ENCODE peak calls at places on chromosomes 13 and 19, in seven cellular contexts. G, K, S, U, D, H and W are unnamed samples.

GRCh38 chr19:48997972-48998371 is 4.3 kb downstream of the RUVBL2 start:
- DNase-seq in D (peak), U (peak), G (peak), S (no peak), H (peak), K (peak), W (peak)

GRCh38 chr13:53198017-53198416 is 169.4 kb downstream of the OLFM4 start:
- DNase-seq in G (no peak), H (no peak), S (no peak), U (no peak), D (no peak), K (no peak), W (no peak)

GRCh38 chr13:91123456-91124127 is 223.9 kb upstream of the MIR17HG start:
- DNase-seq in S (no peak), G (no peak), U (no peak), K (no peak), H (no peak), D (no peak), W (no peak)

GRCh38 chr13:104426435-104426834 is 1360.2 kb upstream of the SLC10A2 start:
- DNase-seq in H (no peak), U (no peak), D (no peak), K (no peak), G (no peak), S (no peak), W (no peak)

GRCh38 chr13:50130686-50131051 is 115.4 kb downstream of the KCNRG start:
- DNase-seq in G (peak), S (peak), D (peak), U (peak), K (peak), H (no peak), W (peak)

GRCh38 chr19:8261347-8261746 is 46.8 kb downstream of the CD320 start:
- DNase-seq in U (peak), K (no peak), H (peak), S (no peak), D (no peak), G (no peak), W (no peak)

GRCh38 chr13:33642374-33643065 is 175.4 kb upstream of the RFC3 start:
- DNase-seq in U (no peak), H (peak), S (peak), K (no peak), D (no peak), G (no peak), W (no peak)

GRCh38 chr19:37413243-37414084 is 42.6 kb downstream of the ZNF527 start:
- DNase-seq in K (no peak), D (no peak), U (no peak), G (no peak), S (no peak), H (no peak), W (no peak)

GRCh38 chr19:13195678-13196077 is 45.5 kb downstream of the IER2 start:
- DNase-seq in S (no peak), G (no peak), K (peak), U (peak), D (peak), H (peak), W (peak)

GRCh38 chr13:47480121-47480520 is 521.0 kb downstream of the SUCLA2 start:
- DNase-seq in H (no peak), S (no peak), K (no peak), G (peak), U (no peak), D (no peak), W (no peak)

GRCh38 chr13:20173121-20173746 is 12.4 kb upstream of the GJA3 start:
- DNase-seq in S (no peak), K (no peak), D (no peak), U (no peak), G (no peak), H (no peak), W (peak)

GRCh38 chr19:15468675-15469512 is 4.5 kb upstream of the RASAL3 start:
- DNase-seq in G (no peak), S (no peak), H (no peak), D (no peak), K (no peak), U (no peak), W (no peak)

GRCh38 chr13:114166381-114167131 is 12.5 kb upstream of the CFAP97D2 start:
- DNase-seq in D (no peak), U (peak), K (no peak), S (peak), H (no peak), G (no peak), W (no peak)

GRCh38 chr19:3397266-3398022 is 31.1 kb downstream of the NFIC start:
- DNase-seq in U (peak), K (peak), H (peak), S (peak), D (no peak), G (no peak), W (no peak)

GRCh38 chr19:38687837-38688378 is 40.5 kb downstream of the ACTN4 start:
- DNase-seq in G (no peak), S (no peak), K (no peak), U (no peak), H (no peak), D (no peak), W (no peak)

GRCh38 chr13:24727731-24728601 is 36.0 kb upstream of the RNF17 start:
- DNase-seq in K (peak), H (peak), G (peak), D (peak), U (peak), S (no peak), W (peak)

GRCh38 chr19:10760268-10760944 is 42.5 kb downstream of the DNM2 start:
- DNase-seq in G (no peak), K (no peak), D (peak), H (no peak), S (no peak), U (no peak), W (peak)

GRCh38 chr19:18017275-18018083 is 9.5 kb downstream of the ARRDC2 start:
- DNase-seq in D (no peak), S (no peak), K (no peak), H (peak), G (no peak), U (no peak), W (no peak)

GRCh38 chr19:3986260-3987041 is 1.2 kb upstream of the EEF2 start:
- DNase-seq in S (no peak), U (no peak), H (peak), D (peak), G (peak), K (peak), W (peak)

GRCh38 chr19:9721861-9722260 is 46.7 kb downstream of the ZNF846 start:
- DNase-seq in H (no peak), U (no peak), G (no peak), K (no peak), D (no peak), S (no peak), W (peak)

GRCh38 chr19:49614096-49614857 is 23.3 kb downstream of the PRR12 start:
- DNase-seq in K (no peak), S (no peak), G (peak), U (no peak), D (no peak), H (no peak), W (peak)

GRCh38 chr13:70170689-70171088 is 62.4 kb upstream of the KLHL1 start:
- DNase-seq in H (no peak), S (no peak), G (no peak), U (no peak), K (no peak), D (no peak), W (no peak)

GRCh38 chr13:110575322-110576069 is 14.0 kb upstream of the RAB20 start:
- DNase-seq in S (peak), U (no peak), H (peak), D (no peak), G (peak), K (no peak), W (peak)

GRCh38 chr19:46081928-46082727 is 41.3 kb upstream of the IGFL4 start:
- DNase-seq in D (peak), S (no peak), K (peak), G (peak), H (peak), U (no peak), W (peak)

GRCh38 chr13:113562866-113563265 is 21.7 kb upstream of the TFDP1 start:
- DNase-seq in U (no peak), H (no peak), K (no peak), S (no peak), G (no peak), D (no peak), W (no peak)

GRCh38 chr13:29436291-29436690 is 159.2 kb downstream of the SLC7A1 start:
- DNase-seq in D (no peak), S (no peak), K (no peak), U (no peak), G (peak), H (no peak), W (no peak)

GRCh38 chr13:85204668-85205344 is 594.4 kb downstream of the SLITRK6 start:
- DNase-seq in G (no peak), U (no peak), S (no peak), K (no peak), D (no peak), H (no peak), W (no peak)

GRCh38 chr19:53101518-53101917 is 1.7 kb downstream of the ZNF160 start:
- DNase-seq in H (no peak), K (no peak), U (no peak), G (peak), S (no peak), D (peak), W (peak)

GRCh38 chr13:71865858-71866172 is 1.2 kb downstream of the DACH1 start:
- DNase-seq in H (no peak), K (peak), U (peak), G (no peak), D (no peak), S (peak), W (peak)

GRCh38 chr19:28435551-28436261 is 777.2 kb downstream of the UQCRFS1 start:
- DNase-seq in K (no peak), H (no peak), S (no peak), G (no peak), D (peak), U (no peak), W (no peak)

GRCh38 chr19:16459680-16460079 is 12.1 kb downstream of the EPS15L1 start:
- DNase-seq in U (no peak), K (no peak), D (no peak), S (no peak), H (no peak), G (no peak), W (no peak)

GRCh38 chr13:61286148-61286745 is 129.4 kb downstream of the PCDH20 start:
- DNase-seq in S (no peak), D (peak), K (no peak), G (no peak), H (no peak), U (no peak), W (peak)
- TF ChIP-seq CTCF in S (peak), D (peak), K (no peak), G (no peak), H (no peak), U (no peak), W (no peak)

GRCh38 chr19:44076325-44076724 is 4.4 kb downstream of the ZNF284 start:
- DNase-seq in G (no peak), D (no peak), S (no peak), U (no peak), K (no peak), H (no peak), W (no peak)

GRCh38 chr19:44069415-44069814 is 2.5 kb upstream of the ZNF284 start:
- DNase-seq in S (no peak), D (no peak), K (no peak), H (no peak), U (no peak), G (no peak), W (no peak)

GRCh38 chr19:44071824-44072542 is at the start of gene ZNF284:
- DNase-seq in G (peak), D (no peak), S (peak), U (peak), K (peak), H (peak), W (peak)

GRCh38 chr19:44072543-44073401 is 813 bp downstream of the ZNF284 start:
- DNase-seq in G (no peak), H (no peak), S (no peak), U (no peak), K (peak), D (no peak), W (no peak)
- TF ChIP-seq CTCF in G (no peak), H (no peak), S (no peak), U (no peak), K (no peak), D (no peak), W (no peak)

DNA sequence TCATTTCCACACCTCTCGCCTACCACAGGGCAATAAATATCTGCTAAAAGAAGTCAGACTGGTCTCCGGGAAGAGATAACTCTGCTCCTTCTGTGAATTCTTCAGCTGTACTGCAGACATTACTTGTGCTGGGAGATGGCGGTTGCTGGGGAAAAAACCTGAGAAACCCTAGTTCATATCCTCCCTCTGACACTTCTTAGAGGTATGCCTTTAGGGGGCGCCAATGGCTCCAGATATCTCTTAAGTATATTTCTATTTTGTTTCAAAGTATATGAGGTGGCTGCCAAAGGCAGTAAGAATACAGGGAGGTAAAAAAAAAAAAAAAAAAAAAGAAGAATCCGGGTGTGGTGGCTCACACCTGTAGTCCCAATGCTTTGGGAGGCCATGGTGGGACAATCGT is 175.2 kb downstream of the PAN3 start:
- DNase-seq in G (peak), H (no peak), S (no peak), D (peak), U (no peak), K (no peak), W (peak)
- TF ChIP-seq CTCF in G (peak), H (no peak), S (peak), D (peak), U (no peak), K (no peak), W (peak)

DNA sequence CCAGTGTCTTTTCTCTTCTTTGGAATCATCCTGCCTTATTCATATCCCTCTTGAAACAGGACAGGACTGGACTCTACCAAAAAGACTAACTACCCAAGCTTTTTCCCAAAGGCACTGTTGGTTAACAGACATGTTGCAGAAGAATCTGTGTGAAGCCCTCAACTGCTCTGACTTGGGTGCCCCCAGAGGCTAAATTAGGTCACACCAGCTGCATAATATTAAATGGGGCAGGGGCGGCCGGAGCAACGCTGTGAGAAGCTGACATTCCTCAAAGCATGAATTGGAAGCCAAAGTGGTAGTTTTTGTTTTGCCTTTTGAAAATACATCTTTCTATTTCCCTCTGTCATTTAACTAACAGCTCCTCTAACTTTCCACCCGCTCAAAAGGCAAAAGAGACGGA is 185.9 kb downstream of the LHFPL6 start:
- DNase-seq in H (no peak), U (no peak), D (peak), S (no peak), K (no peak), G (no peak), W (no peak)
- TF ChIP-seq CTCF in H (peak), U (no peak), D (peak), S (peak), K (no peak), G (peak), W (no peak)

GRCh38 chr19:731000-731399 is 19.9 kb upstream of the MISP start:
- DNase-seq in S (no peak), D (no peak), K (no peak), H (no peak), G (no peak), U (no peak), W (no peak)
- TF ChIP-seq CTCF in S (no peak), D (no peak), K (no peak), H (no peak), G (no peak), U (no peak), W (no peak)